ENCODE peak calls at places on chromosomes 4 and X, in four cellular contexts. One of them, this sample, is unnamed.

GRCh38 chr4:76738081-76738931 is 159.6 kb downstream of the SOWAHB start:
- DNase-seq in NCI-H1092 treated with DMSO at 0.1 percent for 48 hours: no peak
- DNase-seq in AG08395: peak
- DNase-seq in NK-92 treated with Interleukin-12 subunit alpha and Interleukin-12 subunit beta, amount 100 ng/mL, for 24 hours: no peak
- DNase-seq in this sample: no peak

GRCh38 chrX:137654481-137654880 is 88.6 kb downstream of the ZIC3 start:
- DNase-seq in AG08395: no peak
- DNase-seq in NK-92 treated with Interleukin-12 subunit alpha and Interleukin-12 subunit beta, amount 100 ng/mL, for 24 hours: no peak
- DNase-seq in NCI-H1092 treated with DMSO at 0.1 percent for 48 hours: no peak
- DNase-seq in this sample: no peak

GRCh38 chr4:660401-660800 is 13.7 kb downstream of the ATP5ME start:
- DNase-seq in NCI-H1092 treated with DMSO at 0.1 percent for 48 hours: no peak
- DNase-seq in NK-92 treated with Interleukin-12 subunit alpha and Interleukin-12 subunit beta, amount 100 ng/mL, for 24 hours: no peak
- DNase-seq in AG08395: no peak
- DNase-seq in this sample: no peak

GRCh38 chrX:85611926-85612325 is 232.5 kb upstream of the POF1B start:
- DNase-seq in NK-92 treated with Interleukin-12 subunit alpha and Interleukin-12 subunit beta, amount 100 ng/mL, for 24 hours: no peak
- DNase-seq in AG08395: peak
- DNase-seq in NCI-H1092 treated with DMSO at 0.1 percent for 48 hours: peak
- DNase-seq in this sample: peak

GRCh38 chr4:55159851-55160250 is 34.5 kb upstream of the KDR start:
- DNase-seq in AG08395: no peak
- DNase-seq in NCI-H1092 treated with DMSO at 0.1 percent for 48 hours: no peak
- DNase-seq in NK-92 treated with Interleukin-12 subunit alpha and Interleukin-12 subunit beta, amount 100 ng/mL, for 24 hours: no peak
- DNase-seq in this sample: no peak

GRCh38 chrX:42149281-42149680 is 225.9 kb upstream of the CASK start:
- DNase-seq in AG08395: no peak
- DNase-seq in NCI-H1092 treated with DMSO at 0.1 percent for 48 hours: no peak
- DNase-seq in NK-92 treated with Interleukin-12 subunit alpha and Interleukin-12 subunit beta, amount 100 ng/mL, for 24 hours: no peak
- DNase-seq in this sample: no peak

GRCh38 chr4:75916091-75916661 is 13.9 kb upstream of the PPEF2 start:
- DNase-seq in AG08395: peak
- DNase-seq in NCI-H1092 treated with DMSO at 0.1 percent for 48 hours: peak
- DNase-seq in NK-92 treated with Interleukin-12 subunit alpha and Interleukin-12 subunit beta, amount 100 ng/mL, for 24 hours: peak
- DNase-seq in this sample: peak

GRCh38 chr4:154329939-154330338 is 161.7 kb downstream of the DCHS2 start:
- DNase-seq in NCI-H1092 treated with DMSO at 0.1 percent for 48 hours: no peak
- DNase-seq in NK-92 treated with Interleukin-12 subunit alpha and Interleukin-12 subunit beta, amount 100 ng/mL, for 24 hours: no peak
- DNase-seq in AG08395: peak
- DNase-seq in this sample: no peak

GRCh38 chr4:184039963-184040383 is 134.9 kb downstream of the STOX2 start:
- DNase-seq in NCI-H1092 treated with DMSO at 0.1 percent for 48 hours: no peak
- DNase-seq in AG08395: no peak
- DNase-seq in NK-92 treated with Interleukin-12 subunit alpha and Interleukin-12 subunit beta, amount 100 ng/mL, for 24 hours: no peak
- DNase-seq in this sample: no peak

GRCh38 chr4:181832305-181832704 is 410.9 kb upstream of the TENM3 start:
- DNase-seq in AG08395: no peak
- DNase-seq in NK-92 treated with Interleukin-12 subunit alpha and Interleukin-12 subunit beta, amount 100 ng/mL, for 24 hours: no peak
- DNase-seq in NCI-H1092 treated with DMSO at 0.1 percent for 48 hours: no peak
- DNase-seq in this sample: peak

GRCh38 chr4:89800012-89800516 is 36.9 kb downstream of the SNCA start:
- DNase-seq in AG08395: no peak
- DNase-seq in NK-92 treated with Interleukin-12 subunit alpha and Interleukin-12 subunit beta, amount 100 ng/mL, for 24 hours: no peak
- DNase-seq in NCI-H1092 treated with DMSO at 0.1 percent for 48 hours: no peak
- DNase-seq in this sample: no peak

GRCh38 chr4:39043697-39044363 is 11.6 kb upstream of the TMEM156 start:
- DNase-seq in NCI-H1092 treated with DMSO at 0.1 percent for 48 hours: no peak
- DNase-seq in AG08395: no peak
- DNase-seq in NK-92 treated with Interleukin-12 subunit alpha and Interleukin-12 subunit beta, amount 100 ng/mL, for 24 hours: no peak
- DNase-seq in this sample: peak

GRCh38 chrX:108090474-108091265 is 672 bp downstream of the PSMD10 start:
- DNase-seq in NCI-H1092 treated with DMSO at 0.1 percent for 48 hours: no peak
- DNase-seq in AG08395: peak
- DNase-seq in NK-92 treated with Interleukin-12 subunit alpha and Interleukin-12 subunit beta, amount 100 ng/mL, for 24 hours: no peak
- DNase-seq in this sample: no peak

GRCh38 chr4:86614896-86615295 is 20.8 kb downstream of the PTPN13 start:
- DNase-seq in NK-92 treated with Interleukin-12 subunit alpha and Interleukin-12 subunit beta, amount 100 ng/mL, for 24 hours: no peak
- DNase-seq in AG08395: no peak
- DNase-seq in NCI-H1092 treated with DMSO at 0.1 percent for 48 hours: no peak
- DNase-seq in this sample: peak

GRCh38 chr4:3215733-3216132 is 33.2 kb upstream of the MSANTD1 start:
- DNase-seq in AG08395: no peak
- DNase-seq in NCI-H1092 treated with DMSO at 0.1 percent for 48 hours: no peak
- DNase-seq in NK-92 treated with Interleukin-12 subunit alpha and Interleukin-12 subunit beta, amount 100 ng/mL, for 24 hours: no peak
- DNase-seq in this sample: no peak

GRCh38 chr4:86250006-86250405 is 109.8 kb downstream of the MAPK10 start:
- DNase-seq in NK-92 treated with Interleukin-12 subunit alpha and Interleukin-12 subunit beta, amount 100 ng/mL, for 24 hours: no peak
- DNase-seq in NCI-H1092 treated with DMSO at 0.1 percent for 48 hours: no peak
- DNase-seq in AG08395: peak
- DNase-seq in this sample: no peak

GRCh38 chrX:153411988-153412574 is 809 bp downstream of the ZFP92 start:
- DNase-seq in AG08395: no peak
- DNase-seq in NCI-H1092 treated with DMSO at 0.1 percent for 48 hours: peak
- DNase-seq in NK-92 treated with Interleukin-12 subunit alpha and Interleukin-12 subunit beta, amount 100 ng/mL, for 24 hours: no peak
- DNase-seq in this sample: no peak

GRCh38 chr4:151719045-151719743 is 41.6 kb downstream of the GATB start:
- DNase-seq in NCI-H1092 treated with DMSO at 0.1 percent for 48 hours: no peak
- DNase-seq in AG08395: no peak
- DNase-seq in NK-92 treated with Interleukin-12 subunit alpha and Interleukin-12 subunit beta, amount 100 ng/mL, for 24 hours: no peak
- DNase-seq in this sample: no peak

GRCh38 chr4:126526335-126526734 is 1106.4 kb upstream of the INTU start:
- DNase-seq in AG08395: no peak
- DNase-seq in NCI-H1092 treated with DMSO at 0.1 percent for 48 hours: no peak
- DNase-seq in NK-92 treated with Interleukin-12 subunit alpha and Interleukin-12 subunit beta, amount 100 ng/mL, for 24 hours: no peak
- DNase-seq in this sample: no peak

GRCh38 chrX:47177079-47177478 is 16.6 kb upstream of the UBA1 start:
- DNase-seq in NK-92 treated with Interleukin-12 subunit alpha and Interleukin-12 subunit beta, amount 100 ng/mL, for 24 hours: no peak
- DNase-seq in AG08395: no peak
- DNase-seq in NCI-H1092 treated with DMSO at 0.1 percent for 48 hours: no peak
- DNase-seq in this sample: no peak

GRCh38 chr4:55173580-55173979 is 48.2 kb upstream of the KDR start:
- DNase-seq in NK-92 treated with Interleukin-12 subunit alpha and Interleukin-12 subunit beta, amount 100 ng/mL, for 24 hours: no peak
- DNase-seq in NCI-H1092 treated with DMSO at 0.1 percent for 48 hours: no peak
- DNase-seq in AG08395: peak
- DNase-seq in this sample: no peak

GRCh38 chr4:92968556-92968955 is 664.8 kb downstream of the GRID2 start:
- DNase-seq in NCI-H1092 treated with DMSO at 0.1 percent for 48 hours: no peak
- DNase-seq in AG08395: no peak
- DNase-seq in NK-92 treated with Interleukin-12 subunit alpha and Interleukin-12 subunit beta, amount 100 ng/mL, for 24 hours: no peak
- DNase-seq in this sample: no peak

GRCh38 chr4:183288955-183289354 is 31.1 kb downstream of the CLDN22 start:
- DNase-seq in NCI-H1092 treated with DMSO at 0.1 percent for 48 hours: no peak
- DNase-seq in AG08395: no peak
- DNase-seq in NK-92 treated with Interleukin-12 subunit alpha and Interleukin-12 subunit beta, amount 100 ng/mL, for 24 hours: no peak
- DNase-seq in this sample: peak

GRCh38 chrX:26309262-26309661 is 93.3 kb downstream of the MAGEB5 start:
- DNase-seq in NCI-H1092 treated with DMSO at 0.1 percent for 48 hours: no peak
- DNase-seq in AG08395: no peak
- DNase-seq in NK-92 treated with Interleukin-12 subunit alpha and Interleukin-12 subunit beta, amount 100 ng/mL, for 24 hours: no peak
- DNase-seq in this sample: no peak

GRCh38 chr4:37601527-37601926 is 84.6 kb downstream of the RELL1 start:
- DNase-seq in NCI-H1092 treated with DMSO at 0.1 percent for 48 hours: no peak
- DNase-seq in NK-92 treated with Interleukin-12 subunit alpha and Interleukin-12 subunit beta, amount 100 ng/mL, for 24 hours: no peak
- DNase-seq in AG08395: peak
- DNase-seq in this sample: no peak

GRCh38 chrX:70504772-70505450 is 60.3 kb downstream of the DLG3 start:
- DNase-seq in NCI-H1092 treated with DMSO at 0.1 percent for 48 hours: no peak
- DNase-seq in NK-92 treated with Interleukin-12 subunit alpha and Interleukin-12 subunit beta, amount 100 ng/mL, for 24 hours: no peak
- DNase-seq in AG08395: no peak
- DNase-seq in this sample: no peak

GRCh38 chrX:69060631-69061408 is 104.4 kb downstream of the PJA1 start:
- DNase-seq in AG08395: peak
- DNase-seq in NCI-H1092 treated with DMSO at 0.1 percent for 48 hours: peak
- DNase-seq in NK-92 treated with Interleukin-12 subunit alpha and Interleukin-12 subunit beta, amount 100 ng/mL, for 24 hours: no peak
- DNase-seq in this sample: peak

GRCh38 chrX:13790206-13791131 is 26.4 kb downstream of the GPM6B start:
- DNase-seq in NK-92 treated with Interleukin-12 subunit alpha and Interleukin-12 subunit beta, amount 100 ng/mL, for 24 hours: no peak
- DNase-seq in AG08395: no peak
- DNase-seq in NCI-H1092 treated with DMSO at 0.1 percent for 48 hours: no peak
- DNase-seq in this sample: no peak

GRCh38 chrX:107684956-107685385 is 56.7 kb downstream of the PRPS1 start:
- DNase-seq in NCI-H1092 treated with DMSO at 0.1 percent for 48 hours: no peak
- DNase-seq in NK-92 treated with Interleukin-12 subunit alpha and Interleukin-12 subunit beta, amount 100 ng/mL, for 24 hours: no peak
- DNase-seq in AG08395: no peak
- DNase-seq in this sample: peak

GRCh38 chr4:99202536-99202935 is 16.5 kb downstream of the ADH6 start:
- DNase-seq in NK-92 treated with Interleukin-12 subunit alpha and Interleukin-12 subunit beta, amount 100 ng/mL, for 24 hours: no peak
- DNase-seq in AG08395: no peak
- DNase-seq in NCI-H1092 treated with DMSO at 0.1 percent for 48 hours: no peak
- DNase-seq in this sample: no peak

GRCh38 chr4:149311076-149311475 is 504.6 kb downstream of the IQCM start:
- DNase-seq in NCI-H1092 treated with DMSO at 0.1 percent for 48 hours: no peak
- DNase-seq in AG08395: peak
- DNase-seq in NK-92 treated with Interleukin-12 subunit alpha and Interleukin-12 subunit beta, amount 100 ng/mL, for 24 hours: no peak
- DNase-seq in this sample: no peak

GRCh38 chr4:14726441-14727405 is 275.6 kb upstream of the CPEB2 start:
- DNase-seq in NCI-H1092 treated with DMSO at 0.1 percent for 48 hours: no peak
- DNase-seq in NK-92 treated with Interleukin-12 subunit alpha and Interleukin-12 subunit beta, amount 100 ng/mL, for 24 hours: no peak
- DNase-seq in AG08395: no peak
- DNase-seq in this sample: peak

GRCh38 chrX:125791781-125792180 is 374.3 kb downstream of the DCAF12L2 start:
- DNase-seq in AG08395: no peak
- DNase-seq in NK-92 treated with Interleukin-12 subunit alpha and Interleukin-12 subunit beta, amount 100 ng/mL, for 24 hours: no peak
- DNase-seq in NCI-H1092 treated with DMSO at 0.1 percent for 48 hours: no peak
- DNase-seq in this sample: no peak

GRCh38 chrX:8724176-8724757 is 7.7 kb downstream of the ANOS1 start:
- DNase-seq in NK-92 treated with Interleukin-12 subunit alpha and Interleukin-12 subunit beta, amount 100 ng/mL, for 24 hours: no peak
- DNase-seq in NCI-H1092 treated with DMSO at 0.1 percent for 48 hours: no peak
- DNase-seq in AG08395: no peak
- DNase-seq in this sample: peak

This sample was measured in NCI-H82.